ENCODE peak calls at places on chromosome 19, in six cellular contexts. B is thoracic aorta; A is hypothalamus; I is stimulated activated CD4-positive, alpha-beta T cell treated with anti-CD3 and anti-CD28 coated beads, TNF-alpha, amount 100 ng/mL, for 24 hours; R is endothelial cell of umbilical vein; C is RWPE1. U is an unnamed sample.

GRCh38 chr19:47644743-47645499 is 36.0 kb downstream of the BICRA start:
- DNase-seq in I (no peak), B (no peak), R (no peak), C (no peak), A (no peak), U (no peak)

GRCh38 chr19:22052644-22053013 is 345 bp downstream of the ZNF257 start:
- DNase-seq in C (no peak), I (no peak), A (no peak), B (no peak), R (no peak), U (no peak)

GRCh38 chr19:2582984-2583956 is 107.3 kb downstream of the GADD45B start:
- DNase-seq in I (no peak), A (no peak), B (no peak), C (no peak), R (no peak), U (no peak)

GRCh38 chr19:41364546-41365391 is 820 bp upstream of the B9D2 start:
- DNase-seq in R (no peak), B (no peak), A (no peak), C (no peak), I (no peak), U (no peak)

GRCh38 chr19:13610042-13610691 is 103.9 kb upstream of the CACNA1A start:
- DNase-seq in A (no peak), C (no peak), I (no peak), B (no peak), R (no peak), U (no peak)

GRCh38 chr19:43504426-43505185 is at the start of gene PHLDB3:
- DNase-seq in I (no peak), C (no peak), B (no peak), A (no peak), R (peak), U (peak)

GRCh38 chr19:33905937-33906577 is 109.4 kb downstream of the KCTD15 start:
- DNase-seq in R (peak), C (peak), B (no peak), I (no peak), A (no peak), U (peak)

GRCh38 chr19:50759886-50760285 is 10.4 kb upstream of the GPR32 start:
- DNase-seq in B (no peak), A (no peak), R (peak), I (no peak), C (peak), U (no peak)

GRCh38 chr19:1169921-1170885 is 3.9 kb downstream of the SBNO2 start:
- DNase-seq in B (no peak), C (peak), A (no peak), R (no peak), I (no peak), U (peak)

GRCh38 chr19:7673995-7674667 is 2.8 kb upstream of the MCEMP1 start:
- DNase-seq in A (no peak), C (peak), I (no peak), R (peak), B (no peak), U (peak)

GRCh38 chr19:1787116-1787515 is 25.0 kb downstream of the ATP8B3 start:
- DNase-seq in R (no peak), A (no peak), I (no peak), B (no peak), C (no peak), U (no peak)

GRCh38 chr19:52155596-52156359 is 15.6 kb downstream of the ZNF836 start:
- DNase-seq in C (no peak), B (no peak), R (no peak), I (no peak), A (no peak), U (no peak)

GRCh38 chr19:46297700-46298476 is 1.0 kb downstream of the HIF3A start:
- DNase-seq in R (peak), I (no peak), B (peak), C (no peak), A (no peak), U (peak)

GRCh38 chr19:11067356-11068113 is 21.7 kb upstream of the LDLR start:
- DNase-seq in I (no peak), R (no peak), A (no peak), C (no peak), B (no peak), U (no peak)

GRCh38 chr19:4399871-4400768 is at the start of gene SH3GL1:
- DNase-seq in C (peak), B (peak), R (peak), A (peak), I (peak), U (peak)

GRCh38 chr19:35716985-35717664 is 678 bp upstream of the KMT2B start:
- DNase-seq in B (peak), A (peak), R (peak), I (peak), C (peak), U (peak)

GRCh38 chr19:51407631-51408131 is 9.8 kb downstream of the SIGLEC10 start:
- DNase-seq in I (no peak), A (no peak), R (peak), C (peak), B (no peak), U (no peak)

GRCh38 chr19:50419580-50420035 is 870 bp downstream of the SPIB start:
- DNase-seq in B (no peak), R (no peak), A (no peak), C (no peak), I (no peak), U (no peak)

GRCh38 chr19:45804140-45804958 is 10.8 kb downstream of the RSPH6A start:
- DNase-seq in B (no peak), R (no peak), A (no peak), I (no peak), C (no peak), U (no peak)

GRCh38 chr19:609001-609340 is 19.3 kb downstream of the HCN2 start:
- DNase-seq in R (no peak), I (no peak), C (no peak), A (no peak), B (no peak), U (no peak)

GRCh38 chr19:55642153-55643002 is 1.1 kb upstream of the ZNF581 start:
- DNase-seq in A (no peak), B (no peak), C (no peak), I (no peak), R (no peak), U (no peak)

GRCh38 chr19:48186015-48186414 is 15.5 kb downstream of the ZSWIM9 start:
- DNase-seq in R (no peak), I (no peak), B (no peak), C (no peak), A (no peak), U (no peak)

GRCh38 chr19:16384688-16385087 is 60.1 kb downstream of the KLF2 start:
- DNase-seq in A (no peak), C (no peak), R (no peak), B (no peak), I (no peak), U (no peak)

GRCh38 chr19:57406516-57407123 is 4.3 kb upstream of the ZNF17 start:
- DNase-seq in A (no peak), R (peak), C (peak), B (no peak), I (peak), U (peak)

GRCh38 chr19:39496063-39496462 is 2.7 kb upstream of the DLL3 start:
- DNase-seq in I (no peak), C (no peak), R (no peak), A (no peak), B (no peak), U (no peak)

GRCh38 chr19:33535176-33535575 is 13.6 kb upstream of the PEPD start:
- DNase-seq in C (no peak), I (no peak), A (no peak), R (no peak), B (no peak), U (no peak)

GRCh38 chr19:7983286-7983950 is 22.0 kb downstream of the ELAVL1 start:
- DNase-seq in I (no peak), C (no peak), R (no peak), B (no peak), A (no peak), U (no peak)

GRCh38 chr19:39916851-39917396 is 17.5 kb downstream of the FCGBP start:
- DNase-seq in I (no peak), R (no peak), C (no peak), B (no peak), A (no peak), U (peak)

GRCh38 chr19:33740811-33741396 is 55.8 kb upstream of the KCTD15 start:
- DNase-seq in R (peak), I (no peak), C (peak), A (no peak), B (no peak), U (no peak)

GRCh38 chr19:50670102-50670380 is 20.8 kb downstream of the C19orf81 start:
- DNase-seq in B (no peak), I (no peak), C (no peak), R (no peak), A (no peak), U (no peak)

GRCh38 chr19:15622991-15623390 is 8.0 kb downstream of the CYP4F8 start:
- DNase-seq in C (no peak), I (no peak), B (no peak), A (no peak), R (no peak), U (no peak)

GRCh38 chr19:46813570-46814358 is 25.4 kb upstream of the SLC1A5 start:
- DNase-seq in B (no peak), I (no peak), C (no peak), A (no peak), R (peak), U (peak)

GRCh38 chr19:20359933-20360720 is 193.1 kb downstream of the ZNF486 start:
- DNase-seq in R (no peak), B (no peak), C (no peak), I (no peak), A (no peak), U (no peak)

GRCh38 chr19:49593233-49594113 is 2.5 kb downstream of the PRR12 start:
- DNase-seq in A (peak), C (peak), B (peak), R (peak), I (peak), U (peak)

GRCh38 chr19:43311256-43311655 is 41.9 kb upstream of the PSG9 start:
- DNase-seq in R (no peak), I (no peak), A (no peak), C (no peak), B (no peak), U (no peak)

GRCh38 chr19:47406711-47407416 is 12.5 kb downstream of the MEIS3 start:
- DNase-seq in C (no peak), B (no peak), R (no peak), A (no peak), I (no peak), U (no peak)

U was measured in left lobe of liver.